ENCODE peak calls at places on chromosomes 3 and 15, in seven cellular contexts. One of them, this sample, is unnamed.

GRCh38 chr15:31440754-31441298 is 114.2 kb downstream of the KLF13 start:
- DNase-seq in thoracic aorta: no peak
- DNase-seq in cardiac muscle cell: peak
- DNase-seq in GM23248: peak
- DNase-seq in SJSA1: peak
- DNase-seq in PC-3: no peak
- DNase-seq in Peyer's patch: peak
- DNase-seq in this sample: no peak

GRCh38 chr3:122555275-122556071 is 8.6 kb downstream of the PARP9 start:
- DNase-seq in PC-3: peak
- DNase-seq in GM23248: peak
- DNase-seq in Peyer's patch: no peak
- DNase-seq in SJSA1: no peak
- DNase-seq in cardiac muscle cell: peak
- DNase-seq in thoracic aorta: no peak
- DNase-seq in this sample: no peak

GRCh38 chr3:52036222-52036694 is 20.1 kb downstream of the DUSP7 start:
- DNase-seq in thoracic aorta: no peak
- DNase-seq in GM23248: no peak
- DNase-seq in cardiac muscle cell: no peak
- DNase-seq in Peyer's patch: no peak
- DNase-seq in PC-3: no peak
- DNase-seq in SJSA1: no peak
- DNase-seq in this sample: no peak

GRCh38 chr3:100562224-100562857 is 47.1 kb upstream of the ADGRG7 start:
- DNase-seq in cardiac muscle cell: no peak
- DNase-seq in GM23248: no peak
- DNase-seq in Peyer's patch: no peak
- DNase-seq in PC-3: no peak
- DNase-seq in thoracic aorta: no peak
- DNase-seq in SJSA1: no peak
- DNase-seq in this sample: no peak

GRCh38 chr3:64266983-64267382 is 41.7 kb upstream of the PRICKLE2 start:
- DNase-seq in GM23248: peak
- DNase-seq in thoracic aorta: no peak
- DNase-seq in Peyer's patch: no peak
- DNase-seq in SJSA1: no peak
- DNase-seq in cardiac muscle cell: peak
- DNase-seq in PC-3: no peak
- DNase-seq in this sample: no peak

GRCh38 chr15:40582726-40583246 is 11.3 kb upstream of the KNL1 start:
- DNase-seq in SJSA1: peak
- DNase-seq in cardiac muscle cell: peak
- DNase-seq in PC-3: peak
- DNase-seq in thoracic aorta: no peak
- DNase-seq in GM23248: peak
- DNase-seq in Peyer's patch: peak
- DNase-seq in this sample: no peak

GRCh38 chr3:72232777-72233176 is 447.8 kb upstream of the PROK2 start:
- DNase-seq in Peyer's patch: no peak
- DNase-seq in thoracic aorta: no peak
- DNase-seq in cardiac muscle cell: no peak
- DNase-seq in SJSA1: no peak
- DNase-seq in PC-3: no peak
- DNase-seq in GM23248: no peak
- DNase-seq in this sample: no peak

GRCh38 chr3:178562869-178563232 is 26.6 kb downstream of the KCNMB2 start:
- DNase-seq in SJSA1: no peak
- DNase-seq in thoracic aorta: no peak
- DNase-seq in GM23248: peak
- DNase-seq in PC-3: no peak
- DNase-seq in Peyer's patch: no peak
- DNase-seq in cardiac muscle cell: peak
- DNase-seq in this sample: no peak

GRCh38 chr15:63449711-63450110 is 54.7 kb upstream of the USP3 start:
- DNase-seq in Peyer's patch: no peak
- DNase-seq in GM23248: peak
- DNase-seq in SJSA1: no peak
- DNase-seq in cardiac muscle cell: peak
- DNase-seq in thoracic aorta: no peak
- DNase-seq in PC-3: peak
- DNase-seq in this sample: no peak

GRCh38 chr15:68586274-68586961 is 7.6 kb downstream of the CORO2B start:
- DNase-seq in PC-3: peak
- DNase-seq in cardiac muscle cell: peak
- DNase-seq in Peyer's patch: no peak
- DNase-seq in GM23248: peak
- DNase-seq in SJSA1: no peak
- DNase-seq in thoracic aorta: no peak
- DNase-seq in this sample: no peak

GRCh38 chr3:20064387-20064786 is 24.1 kb downstream of the KAT2B start:
- DNase-seq in cardiac muscle cell: no peak
- DNase-seq in PC-3: no peak
- DNase-seq in SJSA1: no peak
- DNase-seq in GM23248: no peak
- DNase-seq in Peyer's patch: no peak
- DNase-seq in thoracic aorta: no peak
- DNase-seq in this sample: no peak

GRCh38 chr3:36227982-36228381 is 152.3 kb upstream of the STAC start:
- DNase-seq in cardiac muscle cell: no peak
- DNase-seq in GM23248: no peak
- DNase-seq in SJSA1: no peak
- DNase-seq in PC-3: no peak
- DNase-seq in Peyer's patch: no peak
- DNase-seq in thoracic aorta: no peak
- DNase-seq in this sample: no peak

GRCh38 chr3:133301194-133301593 is 98.7 kb upstream of the BFSP2 start:
- DNase-seq in SJSA1: peak
- DNase-seq in PC-3: peak
- DNase-seq in cardiac muscle cell: peak
- DNase-seq in thoracic aorta: no peak
- DNase-seq in GM23248: peak
- DNase-seq in Peyer's patch: no peak
- DNase-seq in this sample: no peak

GRCh38 chr15:51649659-51650521 is 27.3 kb upstream of the DMXL2 start:
- DNase-seq in Peyer's patch: peak
- DNase-seq in GM23248: peak
- DNase-seq in cardiac muscle cell: peak
- DNase-seq in SJSA1: peak
- DNase-seq in PC-3: peak
- DNase-seq in thoracic aorta: no peak
- DNase-seq in this sample: no peak

GRCh38 chr3:85846940-85847339 is 888.2 kb downstream of the CADM2 start:
- DNase-seq in PC-3: no peak
- DNase-seq in SJSA1: no peak
- DNase-seq in Peyer's patch: no peak
- DNase-seq in cardiac muscle cell: no peak
- DNase-seq in GM23248: no peak
- DNase-seq in thoracic aorta: no peak
- DNase-seq in this sample: no peak

GRCh38 chr3:143429628-143430514 is 310.3 kb downstream of the CHST2 start:
- DNase-seq in PC-3: no peak
- DNase-seq in SJSA1: no peak
- DNase-seq in cardiac muscle cell: peak
- DNase-seq in Peyer's patch: no peak
- DNase-seq in thoracic aorta: no peak
- DNase-seq in GM23248: no peak
- DNase-seq in this sample: no peak

GRCh38 chr3:45975696-45976095 is 19.9 kb downstream of the FYCO1 start:
- DNase-seq in GM23248: no peak
- DNase-seq in thoracic aorta: no peak
- DNase-seq in SJSA1: no peak
- DNase-seq in Peyer's patch: no peak
- DNase-seq in PC-3: no peak
- DNase-seq in cardiac muscle cell: no peak
- DNase-seq in this sample: no peak
- H3K27ac ChIP-seq in GM23248: no peak
- H3K27ac ChIP-seq in thoracic aorta: peak
- H3K27ac ChIP-seq in SJSA1: no peak
- H3K27ac ChIP-seq in Peyer's patch: peak
- H3K27ac ChIP-seq in PC-3: no peak
- H3K27ac ChIP-seq in cardiac muscle cell: no peak
- H3K27ac ChIP-seq in this sample: no peak

GRCh38 chr3:195549001-195549400 is 5.9 kb upstream of the PPP1R2 start:
- DNase-seq in SJSA1: no peak
- DNase-seq in cardiac muscle cell: no peak
- DNase-seq in PC-3: peak
- DNase-seq in Peyer's patch: no peak
- DNase-seq in GM23248: peak
- DNase-seq in thoracic aorta: no peak
- DNase-seq in this sample: no peak
- H3K27ac ChIP-seq in SJSA1: no peak
- H3K27ac ChIP-seq in cardiac muscle cell: no peak
- H3K27ac ChIP-seq in PC-3: no peak
- H3K27ac ChIP-seq in Peyer's patch: peak
- H3K27ac ChIP-seq in GM23248: no peak
- H3K27ac ChIP-seq in thoracic aorta: no peak
- H3K27ac ChIP-seq in this sample: peak

GRCh38 chr3:186124618-186125017 is 15.7 kb upstream of the ETV5 start:
- DNase-seq in SJSA1: no peak
- DNase-seq in GM23248: no peak
- DNase-seq in thoracic aorta: no peak
- DNase-seq in PC-3: no peak
- DNase-seq in cardiac muscle cell: no peak
- DNase-seq in Peyer's patch: no peak
- DNase-seq in this sample: no peak
- H3K27ac ChIP-seq in SJSA1: no peak
- H3K27ac ChIP-seq in GM23248: no peak
- H3K27ac ChIP-seq in thoracic aorta: no peak
- H3K27ac ChIP-seq in PC-3: no peak
- H3K27ac ChIP-seq in cardiac muscle cell: peak
- H3K27ac ChIP-seq in Peyer's patch: no peak
- H3K27ac ChIP-seq in this sample: no peak

GRCh38 chr3:39808467-39809180 is 785 bp upstream of the MYRIP start:
- DNase-seq in GM23248: peak
- DNase-seq in SJSA1: no peak
- DNase-seq in PC-3: no peak
- DNase-seq in Peyer's patch: peak
- DNase-seq in cardiac muscle cell: peak
- DNase-seq in thoracic aorta: no peak
- DNase-seq in this sample: peak
- H3K27ac ChIP-seq in GM23248: no peak
- H3K27ac ChIP-seq in SJSA1: no peak
- H3K27ac ChIP-seq in PC-3: no peak
- H3K27ac ChIP-seq in Peyer's patch: no peak
- H3K27ac ChIP-seq in cardiac muscle cell: no peak
- H3K27ac ChIP-seq in thoracic aorta: no peak
- H3K27ac ChIP-seq in this sample: peak

DNA sequence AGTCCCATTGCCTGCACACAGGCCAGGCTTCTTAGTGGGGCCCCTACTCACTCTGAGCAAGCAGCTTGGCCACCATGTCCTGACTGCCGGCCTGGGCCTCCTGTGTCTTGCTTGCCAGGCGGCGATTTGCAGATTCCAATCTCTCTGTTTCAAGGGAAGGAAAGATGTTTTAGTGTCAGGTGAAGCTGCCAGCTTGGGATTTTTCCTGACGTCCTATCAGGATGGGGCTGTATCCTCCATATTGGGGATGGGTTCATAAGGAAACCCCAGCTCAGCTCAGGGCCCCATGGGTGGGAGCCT is 8.5 kb downstream of the AMOTL2 start:
- DNase-seq in GM23248: no peak
- DNase-seq in PC-3: no peak
- DNase-seq in SJSA1: no peak
- DNase-seq in thoracic aorta: no peak
- DNase-seq in cardiac muscle cell: no peak
- DNase-seq in Peyer's patch: peak
- DNase-seq in this sample: no peak
- H3K27ac ChIP-seq in GM23248: peak
- H3K27ac ChIP-seq in PC-3: no peak
- H3K27ac ChIP-seq in SJSA1: no peak
- H3K27ac ChIP-seq in thoracic aorta: peak
- H3K27ac ChIP-seq in cardiac muscle cell: peak
- H3K27ac ChIP-seq in Peyer's patch: peak
- H3K27ac ChIP-seq in this sample: peak

GRCh38 chr3:71135373-71136088 is 448.0 kb downstream of the FOXP1 start:
- DNase-seq in PC-3: no peak
- DNase-seq in cardiac muscle cell: no peak
- DNase-seq in thoracic aorta: no peak
- DNase-seq in Peyer's patch: no peak
- DNase-seq in SJSA1: no peak
- DNase-seq in GM23248: no peak
- DNase-seq in this sample: no peak
- H3K27ac ChIP-seq in PC-3: no peak
- H3K27ac ChIP-seq in cardiac muscle cell: peak
- H3K27ac ChIP-seq in thoracic aorta: peak
- H3K27ac ChIP-seq in Peyer's patch: peak
- H3K27ac ChIP-seq in SJSA1: no peak
- H3K27ac ChIP-seq in GM23248: no peak
- H3K27ac ChIP-seq in this sample: peak

DNA sequence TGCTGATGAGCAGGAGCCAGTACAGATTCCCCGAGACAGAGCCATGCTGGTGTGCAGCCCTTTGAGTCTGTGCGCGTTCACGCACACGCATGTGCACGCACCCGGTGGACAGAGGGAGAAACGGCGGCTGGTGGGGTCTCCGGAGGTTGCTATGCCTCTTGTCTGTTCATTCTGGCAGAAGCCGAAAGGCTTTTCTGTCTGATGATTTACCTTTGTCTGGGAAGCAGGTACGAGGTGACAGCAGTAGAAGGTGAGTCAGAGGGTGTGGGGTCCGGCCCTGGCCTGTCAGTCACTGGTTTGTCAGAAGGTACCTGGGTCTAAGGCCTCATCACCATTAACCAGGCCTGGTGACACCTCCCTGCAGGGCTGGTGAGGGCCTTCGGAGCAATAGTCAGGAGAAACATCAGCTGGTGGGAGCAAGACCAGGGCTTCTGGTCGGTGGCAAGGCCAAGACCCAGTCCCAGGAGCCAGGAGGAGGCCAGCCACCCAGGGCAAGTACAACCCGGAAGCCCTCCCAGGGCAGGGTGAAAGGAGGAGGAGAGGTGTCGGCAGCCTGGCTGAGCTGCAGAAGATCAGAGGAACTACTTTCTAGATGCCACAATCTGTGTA is 7.5 kb downstream of the PCSK6 start:
- DNase-seq in PC-3: peak
- DNase-seq in Peyer's patch: no peak
- DNase-seq in thoracic aorta: no peak
- DNase-seq in SJSA1: no peak
- DNase-seq in GM23248: no peak
- DNase-seq in cardiac muscle cell: no peak
- DNase-seq in this sample: no peak
- H3K27ac ChIP-seq in PC-3: peak
- H3K27ac ChIP-seq in Peyer's patch: no peak
- H3K27ac ChIP-seq in thoracic aorta: no peak
- H3K27ac ChIP-seq in SJSA1: no peak
- H3K27ac ChIP-seq in GM23248: no peak
- H3K27ac ChIP-seq in cardiac muscle cell: no peak
- H3K27ac ChIP-seq in this sample: no peak

GRCh38 chr3:46930945-46931403 is 45.6 kb downstream of the CCDC12 start:
- DNase-seq in SJSA1: no peak
- DNase-seq in Peyer's patch: no peak
- DNase-seq in GM23248: no peak
- DNase-seq in PC-3: peak
- DNase-seq in thoracic aorta: no peak
- DNase-seq in cardiac muscle cell: no peak
- DNase-seq in this sample: no peak
- H3K27ac ChIP-seq in SJSA1: no peak
- H3K27ac ChIP-seq in Peyer's patch: peak
- H3K27ac ChIP-seq in GM23248: peak
- H3K27ac ChIP-seq in PC-3: peak
- H3K27ac ChIP-seq in thoracic aorta: peak
- H3K27ac ChIP-seq in cardiac muscle cell: no peak
- H3K27ac ChIP-seq in this sample: peak

GRCh38 chr3:65436580-65436979 is 602.1 kb downstream of the MAGI1 start:
- DNase-seq in Peyer's patch: no peak
- DNase-seq in thoracic aorta: no peak
- DNase-seq in PC-3: peak
- DNase-seq in cardiac muscle cell: peak
- DNase-seq in GM23248: no peak
- DNase-seq in SJSA1: no peak
- DNase-seq in this sample: no peak
- H3K27ac ChIP-seq in Peyer's patch: no peak
- H3K27ac ChIP-seq in thoracic aorta: no peak
- H3K27ac ChIP-seq in PC-3: no peak
- H3K27ac ChIP-seq in cardiac muscle cell: no peak
- H3K27ac ChIP-seq in GM23248: no peak
- H3K27ac ChIP-seq in SJSA1: no peak
- H3K27ac ChIP-seq in this sample: no peak

This sample was measured in esophagus squamous epithelium.